ENCODE peak calls at places on chromosome 10, in eight cellular contexts. F, H, Z, C, U, X, B and M are unnamed samples.

GRCh38 chr10:70135046-70135445 is 2.4 kb upstream of the AIFM2 start:
- DNase-seq in F (peak), H (no peak), Z (no peak), C (no peak), U (no peak), X (no peak), B (no peak), M (peak)

GRCh38 chr10:28977518-28977917 is 300.2 kb downstream of the BAMBI start:
- DNase-seq in F (no peak), H (no peak), Z (no peak), C (no peak), U (no peak), X (no peak), B (no peak), M (no peak)

GRCh38 chr10:13271552-13272163 is 28.2 kb downstream of the PHYH start:
- DNase-seq in F (peak), H (peak), Z (peak), C (peak), U (peak), X (peak), B (no peak), M (peak)

GRCh38 chr10:115214799-115215198 is 121.6 kb downstream of the ATRNL1 start:
- DNase-seq in F (no peak), H (no peak), Z (no peak), C (no peak), U (no peak), X (no peak), B (no peak), M (no peak)

GRCh38 chr10:69819713-69820506 is 18.2 kb downstream of the COL13A1 start:
- DNase-seq in F (no peak), H (no peak), Z (no peak), C (no peak), U (no peak), X (no peak), B (no peak), M (no peak)

GRCh38 chr10:102384606-102385429 is 10.7 kb upstream of the NFKB2 start:
- DNase-seq in F (peak), H (no peak), Z (no peak), C (no peak), U (peak), X (no peak), B (no peak), M (no peak)

GRCh38 chr10:14904316-14904732 is 25.7 kb downstream of the SUV39H2 start:
- DNase-seq in F (no peak), H (no peak), Z (no peak), C (peak), U (peak), X (no peak), B (no peak), M (no peak)

GRCh38 chr10:4332764-4333473 is 493.1 kb upstream of the AKR1E2 start:
- DNase-seq in F (no peak), H (no peak), Z (no peak), C (no peak), U (no peak), X (no peak), B (no peak), M (no peak)

GRCh38 chr10:22821501-22821900 is 106.4 kb upstream of the ARMC3 start:
- DNase-seq in F (no peak), H (no peak), Z (no peak), C (no peak), U (no peak), X (no peak), B (no peak), M (no peak)

GRCh38 chr10:58743466-58744115 is 230.9 kb downstream of the BICC1 start:
- DNase-seq in F (no peak), H (no peak), Z (no peak), C (no peak), U (no peak), X (no peak), B (no peak), M (no peak)

GRCh38 chr10:70374775-70375614 is 7.4 kb downstream of the LRRC20 start:
- DNase-seq in F (no peak), H (no peak), Z (no peak), C (no peak), U (no peak), X (no peak), B (no peak), M (no peak)

GRCh38 chr10:30645340-30645827 is 15.8 kb upstream of the LYZL2 start:
- DNase-seq in F (no peak), H (peak), Z (peak), C (peak), U (peak), X (peak), B (no peak), M (no peak)

GRCh38 chr10:93827035-93827804 is 66.6 kb upstream of the SLC35G1 start:
- DNase-seq in F (no peak), H (no peak), Z (no peak), C (no peak), U (no peak), X (no peak), B (no peak), M (no peak)

GRCh38 chr10:45673074-45673628 is 579 bp upstream of the ZFAND4 start:
- DNase-seq in F (peak), H (peak), Z (peak), C (no peak), U (peak), X (peak), B (no peak), M (no peak)

GRCh38 chr10:30368065-30368718 is 19.1 kb upstream of the MTPAP start:
- DNase-seq in F (no peak), H (peak), Z (no peak), C (no peak), U (no peak), X (peak), B (peak), M (peak)

GRCh38 chr10:72692897-72693598 is 1.1 kb downstream of the MCU start:
- DNase-seq in F (no peak), H (no peak), Z (no peak), C (no peak), U (no peak), X (peak), B (no peak), M (no peak)

GRCh38 chr10:113613427-113613826 is 50.4 kb downstream of the NRAP start:
- DNase-seq in F (no peak), H (no peak), Z (no peak), C (no peak), U (no peak), X (no peak), B (no peak), M (no peak)

GRCh38 chr10:47034511-47035051 is 123.4 kb downstream of the PTPN20 start:
- DNase-seq in F (peak), H (no peak), Z (no peak), C (no peak), U (no peak), X (no peak), B (no peak), M (peak)

GRCh38 chr10:10869592-10869991 is 148.1 kb upstream of the CELF2 start:
- DNase-seq in F (no peak), H (no peak), Z (no peak), C (no peak), U (no peak), X (no peak), B (no peak), M (no peak)

GRCh38 chr10:128633864-128634541 is 507.8 kb upstream of the MKI67 start:
- DNase-seq in F (no peak), H (no peak), Z (no peak), C (no peak), U (no peak), X (no peak), B (no peak), M (no peak)

GRCh38 chr10:11404931-11405330 is 206.5 kb downstream of the USP6NL start:
- DNase-seq in F (no peak), H (peak), Z (no peak), C (no peak), U (no peak), X (no peak), B (no peak), M (no peak)

GRCh38 chr10:79202188-79203013 is 133.6 kb downstream of the ZMIZ1 start:
- DNase-seq in F (peak), H (no peak), Z (no peak), C (no peak), U (peak), X (no peak), B (no peak), M (no peak)

GRCh38 chr10:130425881-130426435 is 289.8 kb downstream of the GLRX3 start:
- DNase-seq in F (no peak), H (no peak), Z (no peak), C (no peak), U (no peak), X (no peak), B (no peak), M (peak)

GRCh38 chr10:61993676-61994401 is 92.3 kb downstream of the ARID5B start:
- DNase-seq in F (no peak), H (no peak), Z (no peak), C (no peak), U (no peak), X (no peak), B (no peak), M (no peak)
- H3K4me3 ChIP-seq in F (no peak), H (peak), Z (peak), C (no peak), U (no peak), X (no peak), B (no peak), M (no peak)

GRCh38 chr10:16386855-16387254 is 50.0 kb upstream of the PTER start:
- DNase-seq in F (no peak), H (no peak), Z (no peak), C (no peak), U (no peak), X (no peak), B (no peak), M (no peak)
- TF ChIP-seq POLR2A in F (no peak), H (no peak), Z (no peak), C (no peak), U (no peak), X (no peak), B (no peak), M (no peak)

GRCh38 chr10:95428702-95429101 is 132.5 kb downstream of the SORBS1 start:
- DNase-seq in F (no peak), H (peak), Z (no peak), C (no peak), U (no peak), X (no peak), B (no peak), M (no peak)

GRCh38 chr10:95426482-95426881 is 134.7 kb downstream of the SORBS1 start:
- DNase-seq in F (no peak), H (no peak), Z (no peak), C (no peak), U (no peak), X (no peak), B (no peak), M (no peak)

GRCh38 chr10:95431900-95432342 is 129.2 kb downstream of the SORBS1 start:
- DNase-seq in F (no peak), H (no peak), Z (no peak), C (no peak), U (no peak), X (no peak), B (no peak), M (no peak)

GRCh38 chr10:95429639-95430038 is 131.5 kb downstream of the SORBS1 start:
- DNase-seq in F (no peak), H (no peak), Z (no peak), C (no peak), U (no peak), X (no peak), B (no peak), M (no peak)

GRCh38 chr10:95430231-95430951 is 130.8 kb downstream of the SORBS1 start:
- DNase-seq in F (no peak), H (peak), Z (peak), C (peak), U (peak), X (peak), B (no peak), M (no peak)
- TF ChIP-seq CTCF in F (peak), H (peak), Z (peak), C (peak), U (peak), X (peak), B (peak), M (peak)

GRCh38 chr10:35906155-35906554 is 264.1 kb upstream of the FZD8 start:
- DNase-seq in F (no peak), H (no peak), Z (no peak), C (no peak), U (no peak), X (no peak), B (no peak), M (no peak)
- H3K4me3 ChIP-seq in F (no peak), H (no peak), Z (no peak), C (no peak), U (no peak), X (no peak), B (no peak), M (no peak)

GRCh38 chr10:96831867-96832720 is at the start of gene LCOR:
- DNase-seq in F (peak), H (peak), Z (peak), C (peak), U (peak), X (peak), B (peak), M (peak)
- TF ChIP-seq POLR2A in F (no peak), H (no peak), Z (peak), C (peak), U (peak), X (no peak), B (peak), M (no peak)

DNA sequence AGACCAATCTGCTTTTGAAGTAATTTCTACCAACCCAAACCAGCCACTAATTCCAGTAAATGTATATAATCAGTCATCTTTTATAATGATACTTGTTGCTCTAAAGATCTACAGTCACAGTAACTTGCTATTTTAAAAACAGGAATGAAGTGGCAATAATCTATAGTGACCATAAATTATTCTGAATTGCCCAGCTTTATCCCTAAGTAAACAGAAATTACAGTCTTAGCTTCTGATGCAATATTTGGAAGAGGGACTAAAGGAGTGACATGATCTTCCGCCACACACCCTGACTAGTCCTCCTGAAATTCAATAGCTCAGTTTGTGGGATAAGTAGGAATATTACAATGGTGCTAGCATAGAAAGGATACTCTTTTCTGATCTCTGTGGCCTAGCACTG is 96.1 kb downstream of the ATE1 start:
- DNase-seq in F (no peak), H (no peak), Z (no peak), C (no peak), U (no peak), X (no peak), B (no peak), M (no peak)
- TF ChIP-seq CTCF in F (no peak), H (no peak), Z (no peak), C (no peak), U (no peak), X (no peak), B (no peak), M (no peak)

GRCh38 chr10:103584216-103585010 is 90.9 kb downstream of the NEURL1 start:
- DNase-seq in F (peak), H (no peak), Z (no peak), C (no peak), U (no peak), X (peak), B (peak), M (no peak)
- H3K4me3 ChIP-seq in F (peak), H (peak), Z (peak), C (no peak), U (no peak), X (peak), B (no peak), M (peak)